ENCODE peak calls at places on chromosome 15, in four cellular contexts. D, S, N and Y are unnamed samples.

GRCh38 chr15:40258544-40258943 is 19.7 kb downstream of the PAK6 start:
- DNase-seq in N (no peak), D (no peak), S (no peak), Y (no peak)

GRCh38 chr15:72047020-72047419 is 70.9 kb downstream of the MYO9A start:
- DNase-seq in N (peak; percentile 52), S (no peak), D (no peak), Y (peak; percentile 45)

GRCh38 chr15:63888146-63888545 is 54.4 kb upstream of the HERC1 start:
- DNase-seq in S (no peak), D (no peak), N (no peak), Y (no peak)

GRCh38 chr15:76861815-76862397 is 43.2 kb downstream of the SCAPER start:
- DNase-seq in S (no peak), D (no peak), N (no peak), Y (no peak)

GRCh38 chr15:87752250-87752951 is 504.1 kb downstream of the NTRK3 start:
- DNase-seq in D (no peak), N (peak; percentile 58), S (no peak), Y (peak; percentile 92)

GRCh38 chr15:37789881-37790280 is 144.6 kb upstream of the TMCO5A start:
- DNase-seq in S (no peak), D (no peak), N (peak; percentile 83), Y (peak; percentile 51)

GRCh38 chr15:85795320-85795668 is 569 bp upstream of the KLHL25 start:
- DNase-seq in S (no peak), N (no peak), D (no peak), Y (no peak)

GRCh38 chr15:79329186-79329611 is 18.3 kb downstream of the TMED3 start:
- DNase-seq in N (peak; percentile 95), S (no peak), D (no peak), Y (peak; percentile 91)

GRCh38 chr15:25527118-25527517 is 88.3 kb upstream of the UBE3A start:
- DNase-seq in N (peak; percentile 18), S (no peak), D (no peak), Y (no peak)

GRCh38 chr15:100929641-100930042 is 10.5 kb downstream of the LRRK1 start:
- DNase-seq in N (no peak), S (no peak), D (no peak), Y (no peak)

GRCh38 chr15:83930392-83930791 is 276.5 kb downstream of the ADAMTSL3 start:
- DNase-seq in D (no peak), N (no peak), S (no peak), Y (no peak)

GRCh38 chr15:84402856-84403608 is 167.5 kb downstream of the GOLGA6L4 start:
- DNase-seq in D (no peak), S (no peak), N (no peak), Y (no peak)

GRCh38 chr15:51094606-51095569 is at the start of gene TNFAIP8L3:
- DNase-seq in N (no peak), S (peak; percentile 71), D (no peak), Y (peak; percentile 56)

GRCh38 chr15:55897560-55898336 is 95.7 kb downstream of the NEDD4 start:
- DNase-seq in D (peak; percentile 61), S (peak; percentile 50), N (peak; percentile 62), Y (peak; percentile 73)

GRCh38 chr15:40081691-40082194 is 26.9 kb downstream of the BMF start:
- DNase-seq in N (peak; percentile 56), D (peak; percentile 90), S (peak; percentile 84), Y (peak; percentile 86)

GRCh38 chr15:49200347-49200746 is 30.3 kb downstream of the GALK2 start:
- DNase-seq in D (no peak), N (no peak), S (no peak), Y (no peak)

GRCh38 chr15:39538936-39539335 is 41.9 kb upstream of the THBS1 start:
- DNase-seq in N (no peak), S (no peak), D (no peak), Y (no peak)

GRCh38 chr15:51232581-51232980 is 105.8 kb downstream of the CYP19A1 start:
- DNase-seq in N (no peak), D (no peak), S (no peak), Y (no peak)

GRCh38 chr15:75502360-75502759 is 50.9 kb upstream of the SIN3A start:
- DNase-seq in N (no peak), D (no peak), S (no peak), Y (no peak)

GRCh38 chr15:73633991-73634495 is 854 bp upstream of the NPTN start:
- DNase-seq in N (peak; percentile 95), S (no peak), D (no peak), Y (peak; percentile 89)

GRCh38 chr15:51025454-51025846 is 69.3 kb downstream of the TNFAIP8L3 start:
- DNase-seq in S (no peak), N (no peak), D (no peak), Y (no peak)